ENCODE peak calls at places on chromosomes 2 and 18, in five cellular contexts. K is SJSA1; S is T-cell; Q is activated CD4-positive, alpha-beta T cell treated with anti-CD3 and anti-CD28 coated beads for 4 hours; I is activated T-cell treated with anti-CD3 and anti-CD28 coated beads for 24 hours. Y is an unnamed sample.

GRCh38 chr2:63712748-63713147 is 124.0 kb downstream of the MDH1 start:
- DNase-seq in K (no peak), S (no peak), Q (no peak), I (no peak), Y (no peak)

GRCh38 chr18:49584431-49584830 is 22.6 kb downstream of the LIPG start:
- DNase-seq in K (no peak), S (no peak), Q (no peak), I (no peak), Y (no peak)

GRCh38 chr2:1493361-1494126 is 80.3 kb downstream of the TPO start:
- DNase-seq in K (peak), S (no peak), Q (no peak), I (no peak), Y (no peak)

GRCh38 chr18:77528877-77529276 is 279.2 kb downstream of the GALR1 start:
- DNase-seq in K (no peak), S (no peak), Q (no peak), I (no peak), Y (no peak)

GRCh38 chr2:96404446-96405373 is 69.1 kb downstream of the NCAPH start:
- DNase-seq in K (no peak), S (no peak), Q (no peak), I (no peak), Y (no peak)

GRCh38 chr2:85053802-85054201 is 79.4 kb upstream of the TCF7L1 start:
- DNase-seq in K (peak), S (no peak), Q (no peak), I (no peak), Y (no peak)

GRCh38 chr2:20371656-20372055 is 21.0 kb upstream of the PUM2 start:
- DNase-seq in K (no peak), S (no peak), Q (no peak), I (no peak), Y (no peak)

GRCh38 chr2:105842555-105842954 is 97.8 kb downstream of the NCK2 start:
- DNase-seq in K (no peak), S (no peak), Q (no peak), I (no peak), Y (no peak)

GRCh38 chr2:181465686-181466375 is 8.6 kb downstream of the ITGA4 start:
- DNase-seq in K (no peak), S (no peak), Q (no peak), I (no peak), Y (no peak)

GRCh38 chr2:164696634-164697033 is 75.4 kb upstream of the GRB14 start:
- DNase-seq in K (no peak), S (no peak), Q (no peak), I (no peak), Y (no peak)

GRCh38 chr18:59902180-59902992 is 2.6 kb downstream of the PMAIP1 start:
- DNase-seq in K (no peak), S (no peak), Q (no peak), I (no peak), Y (no peak)

GRCh38 chr2:108447947-108448677 is 894 bp upstream of the GCC2 start:
- DNase-seq in K (no peak), S (no peak), Q (no peak), I (no peak), Y (no peak)

GRCh38 chr2:143808166-143808565 is 678.9 kb downstream of the ARHGAP15 start:
- DNase-seq in K (no peak), S (no peak), Q (no peak), I (no peak), Y (peak)

GRCh38 chr2:235698028-235698427 is 204.2 kb downstream of the AGAP1 start:
- DNase-seq in K (no peak), S (no peak), Q (no peak), I (no peak), Y (no peak)

GRCh38 chr2:136327162-136327852 is 209.4 kb upstream of the CXCR4 start:
- DNase-seq in K (peak), S (peak), Q (peak), I (peak), Y (no peak)

GRCh38 chr2:8154270-8154669 is 527.6 kb upstream of the ID2 start:
- DNase-seq in K (no peak), S (no peak), Q (no peak), I (no peak), Y (no peak)

GRCh38 chr18:57441395-57441794 is 6.2 kb downstream of the ONECUT2 start:
- DNase-seq in K (no peak), S (no peak), Q (no peak), I (no peak), Y (peak)

GRCh38 chr2:150486539-150487484 is 655 bp downstream of the RND3 start:
- DNase-seq in K (no peak), S (no peak), Q (no peak), I (no peak), Y (no peak)

GRCh38 chr2:44649426-44649825 is 287.7 kb downstream of the CAMKMT start:
- DNase-seq in K (no peak), S (no peak), Q (no peak), I (no peak), Y (no peak)

GRCh38 chr2:230106771-230107170 is 38.0 kb upstream of the SLC16A14 start:
- DNase-seq in K (no peak), S (no peak), Q (no peak), I (no peak), Y (no peak)

GRCh38 chr2:20135631-20136050 is 84.2 kb upstream of the LAPTM4A start:
- DNase-seq in K (peak), S (peak), Q (no peak), I (peak), Y (peak)

GRCh38 chr18:8711736-8712135 is 6.4 kb downstream of the MTCL1 start:
- DNase-seq in K (peak), S (no peak), Q (no peak), I (no peak), Y (no peak)

GRCh38 chr2:19232312-19232711 is 126.1 kb downstream of the OSR1 start:
- DNase-seq in K (no peak), S (no peak), Q (no peak), I (no peak), Y (no peak)

GRCh38 chr2:221851531-221852045 is 279.5 kb upstream of the EPHA4 start:
- DNase-seq in K (no peak), S (no peak), Q (no peak), I (no peak), Y (no peak)

GRCh38 chr2:181682026-181682789 is 1.9 kb upstream of the NEUROD1 start:
- DNase-seq in K (no peak), S (no peak), Q (no peak), I (no peak), Y (no peak)

GRCh38 chr2:168212866-168213265 is 34.5 kb downstream of the STK39 start:
- DNase-seq in K (no peak), S (no peak), Q (no peak), I (no peak), Y (no peak)

GRCh38 chr18:46738491-46738890 is 18.4 kb downstream of the ST8SIA5 start:
- DNase-seq in K (no peak), S (no peak), Q (no peak), I (no peak), Y (no peak)

GRCh38 chr2:219642064-219642444 is 14.6 kb downstream of the SLC4A3 start:
- DNase-seq in K (no peak), S (no peak), Q (no peak), I (no peak), Y (no peak)

GRCh38 chr18:39571511-39571910 is 2005.9 kb upstream of the CELF4 start:
- DNase-seq in K (no peak), S (no peak), Q (no peak), I (no peak), Y (no peak)

GRCh38 chr18:21742323-21742687 is 1.7 kb downstream of the MIB1 start:
- DNase-seq in K (no peak), S (no peak), Q (no peak), I (no peak), Y (no peak)

GRCh38 chr2:182477774-182478173 is 50.9 kb upstream of the PDE1A start:
- DNase-seq in K (no peak), S (no peak), Q (no peak), I (no peak), Y (no peak)

GRCh38 chr18:31648966-31649429 is 35.4 kb downstream of the B4GALT6 start:
- DNase-seq in K (no peak), S (no peak), Q (no peak), I (no peak), Y (no peak)

GRCh38 chr2:187879491-187879890 is 325.3 kb upstream of the TFPI start:
- DNase-seq in K (no peak), S (no peak), Q (no peak), I (no peak), Y (no peak)

GRCh38 chr2:95328386-95329125 is 31.4 kb downstream of the KCNIP3 start:
- DNase-seq in K (no peak), S (no peak), Q (no peak), I (no peak), Y (no peak)

GRCh38 chr18:7133181-7133580 is 15.6 kb upstream of the LAMA1 start:
- DNase-seq in K (no peak), S (no peak), Q (no peak), I (no peak), Y (no peak)

GRCh38 chr18:61159246-61159645 is 174.0 kb upstream of the CDH20 start:
- DNase-seq in K (no peak), S (no peak), Q (no peak), I (no peak), Y (no peak)

GRCh38 chr2:121790276-121790956 is 35.0 kb downstream of the TSN start:
- DNase-seq in K (peak), S (no peak), Q (no peak), I (no peak), Y (no peak)

GRCh38 chr2:192128655-192129054 is 66.1 kb downstream of the TMEFF2 start:
- DNase-seq in K (no peak), S (no peak), Q (no peak), I (no peak), Y (no peak)